ENCODE peak calls at places on chromosomes 12 and 14, in seven cellular contexts. F is non-pigmented ciliary epithelial cell; D is effector memory CD4-positive, alpha-beta T cell; H is activated T-cell treated with anti-CD3 and anti-CD28 coated beads for 48 hours; E is NT2/D1; O is anterior cingulate cortex; R is neural crest cell. V is an unnamed sample.

GRCh38 chr14:62101650-62102355 is 339.6 kb downstream of the SNAPC1 start:
- DNase-seq in F (no peak), D (no peak), H (no peak), E (no peak), O (no peak), R (no peak), V (no peak)

GRCh38 chr14:90610641-90611040 is 205.6 kb downstream of the TTC7B start:
- DNase-seq in F (no peak), D (no peak), H (no peak), E (no peak), O (no peak), R (no peak), V (no peak)

GRCh38 chr12:8699714-8700113 is 1.9 kb downstream of the RIMKLB start:
- DNase-seq in F (no peak), D (no peak), H (no peak), E (no peak), O (no peak), R (no peak), V (no peak)

GRCh38 chr14:100504372-100505078 is 82.7 kb downstream of the BEGAIN start:
- DNase-seq in F (no peak), D (no peak), H (no peak), E (peak; percentile 2), O (no peak), R (no peak), V (no peak)

GRCh38 chr12:42691991-42692557 is 102.5 kb upstream of the PRICKLE1 start:
- DNase-seq in F (no peak), D (no peak), H (no peak), E (no peak), O (no peak), R (no peak), V (peak; percentile 13)

GRCh38 chr12:48601013-48601756 is 31.3 kb upstream of the LALBA start:
- DNase-seq in F (peak; percentile 10), D (no peak), H (no peak), E (peak; percentile 97), O (no peak), R (peak; percentile 40), V (no peak)

GRCh38 chr12:6092784-6093722 is 31.4 kb downstream of the VWF start:
- DNase-seq in F (no peak), D (no peak), H (no peak), E (no peak), O (no peak), R (no peak), V (peak; percentile 56)

GRCh38 chr12:98352218-98352811 is 163.1 kb upstream of the TMPO start:
- DNase-seq in F (peak; percentile 93), D (no peak), H (no peak), E (no peak), O (no peak), R (no peak), V (peak; percentile 22)

GRCh38 chr14:30045720-30046119 is 118.1 kb upstream of the PRKD1 start:
- DNase-seq in F (no peak), D (no peak), H (no peak), E (no peak), O (no peak), R (no peak), V (no peak)

GRCh38 chr14:94145902-94146527 is 16.6 kb upstream of the IFI27L2 start:
- DNase-seq in F (no peak), D (no peak), H (no peak), E (no peak), O (no peak), R (no peak), V (no peak)

GRCh38 chr14:105577339-105577861 is 51.0 kb downstream of the TMEM121 start:
- DNase-seq in F (no peak), D (no peak), H (no peak), E (no peak), O (no peak), R (no peak), V (no peak)

GRCh38 chr14:55117816-55118441 is 11.1 kb upstream of the LGALS3 start:
- DNase-seq in F (no peak), D (no peak), H (no peak), E (no peak), O (no peak), R (no peak), V (no peak)

GRCh38 chr14:74265312-74265965 is 26.2 kb downstream of the VSX2 start:
- DNase-seq in F (no peak), D (no peak), H (no peak), E (no peak), O (no peak), R (no peak), V (no peak)

GRCh38 chr14:101410126-101410525 is 151.2 kb upstream of the DIO3 start:
- DNase-seq in F (no peak), D (no peak), H (no peak), E (no peak), O (no peak), R (no peak), V (no peak)

GRCh38 chr14:20642182-20642581 is 691 bp upstream of the OR6S1 start:
- DNase-seq in F (no peak), D (no peak), H (no peak), E (no peak), O (no peak), R (no peak), V (no peak)

GRCh38 chr14:100114109-100114765 is 45.2 kb downstream of the DEGS2 start:
- DNase-seq in F (no peak), D (no peak), H (no peak), E (no peak), O (no peak), R (no peak), V (no peak)

GRCh38 chr14:104224516-104225281 is 86.3 kb downstream of the KIF26A start:
- DNase-seq in F (no peak), D (no peak), H (peak; percentile 29), E (no peak), O (no peak), R (peak; percentile 49), V (no peak)

GRCh38 chr12:111271674-111272418 is 97.0 kb downstream of the PHETA1 start:
- DNase-seq in F (no peak), D (no peak), H (no peak), E (no peak), O (no peak), R (no peak), V (no peak)

GRCh38 chr14:90397401-90398314 is 829 bp downstream of the CALM1 start:
- DNase-seq in F (no peak), D (peak; percentile 59), H (peak; percentile 56), E (no peak), O (peak; percentile 65), R (peak; percentile 40), V (no peak)

GRCh38 chr12:4421590-4422031 is 24.0 kb downstream of the FGF6 start:
- DNase-seq in F (no peak), D (no peak), H (no peak), E (peak; percentile 89), O (no peak), R (peak; percentile 46), V (peak; percentile 6)

GRCh38 chr12:69925291-69925690 is 100.3 kb downstream of the MYRFL start:
- DNase-seq in F (no peak), D (no peak), H (no peak), E (no peak), O (no peak), R (no peak), V (no peak)

V was measured in stromal cell of bone marrow.